ENCODE peak calls at places on chromosomes 7 and 10, in five cellular contexts. M, N, X, L and H are unnamed samples.

GRCh38 chr7:143415696-143416095 is 7.0 kb upstream of the EPHA1 start:
- DNase-seq in M (no peak), N (no peak), X (no peak), L (no peak), H (no peak)

GRCh38 chr7:157423348-157423747 is 86.5 kb downstream of the DNAJB6 start:
- DNase-seq in M (no peak), N (no peak), X (no peak), L (no peak), H (no peak)

GRCh38 chr7:116501425-116502167 is 2.1 kb downstream of the CAV2 start:
- DNase-seq in M (no peak), N (no peak), X (peak; percentile 60), L (no peak), H (no peak)

GRCh38 chr7:149788300-149788851 is 15.0 kb upstream of the ZNF467 start:
- DNase-seq in M (no peak), N (no peak), X (no peak), L (no peak), H (no peak)

GRCh38 chr10:123573236-123574147 is 92.7 kb upstream of the GPR26 start:
- DNase-seq in M (peak; percentile 95), N (peak; percentile 36), X (peak; percentile 68), L (no peak), H (peak; percentile 59)

GRCh38 chr7:30556854-30557644 is 37.6 kb upstream of the GARS1 start:
- DNase-seq in M (peak; percentile 80), N (no peak), X (no peak), L (peak; percentile 84), H (no peak)

GRCh38 chr7:12357508-12357907 is 46.2 kb downstream of the VWDE start:
- DNase-seq in M (no peak), N (no peak), X (no peak), L (no peak), H (no peak)

GRCh38 chr7:25456467-25457171 is 228.3 kb upstream of the NPVF start:
- DNase-seq in M (peak; percentile 20), N (no peak), X (peak; percentile 60), L (no peak), H (peak; percentile 39)

GRCh38 chr10:86648706-86649426 is 5.5 kb upstream of the OPN4 start:
- DNase-seq in M (no peak), N (no peak), X (peak; percentile 39), L (peak; percentile 78), H (peak; percentile 65)

GRCh38 chr7:2803755-2804154 is 40.4 kb downstream of the GNA12 start:
- DNase-seq in M (no peak), N (no peak), X (no peak), L (no peak), H (no peak)

GRCh38 chr10:63283093-63283492 is 150.0 kb downstream of the NRBF2 start:
- DNase-seq in M (no peak), N (no peak), X (no peak), L (no peak), H (no peak)

GRCh38 chr10:29586509-29586908 is 48.3 kb downstream of the SVIL start:
- DNase-seq in M (no peak), N (no peak), X (no peak), L (no peak), H (no peak)

GRCh38 chr10:29595146-29595545 is 39.6 kb downstream of the SVIL start:
- DNase-seq in M (no peak), N (no peak), X (no peak), L (no peak), H (no peak)

GRCh38 chr10:29588640-29589421 is 45.9 kb downstream of the SVIL start:
- DNase-seq in M (peak; percentile 59), N (no peak), X (no peak), L (no peak), H (no peak)

GRCh38 chr10:29591416-29591968 is 43.3 kb downstream of the SVIL start:
- DNase-seq in M (no peak), N (no peak), X (no peak), L (no peak), H (no peak)

GRCh38 chr10:29590598-29591415 is 44.0 kb downstream of the SVIL start:
- DNase-seq in M (peak; percentile 63), N (peak; percentile 26), X (no peak), L (no peak), H (no peak)
- H3K27me3 ChIP-seq in M (no peaks in the 10 kb centered on the region), N (no peaks in the 10 kb centered on the region), X (no peaks in the 10 kb centered on the region), L (no peaks in the 10 kb centered on the region), H (no peaks in the 10 kb centered on the region)

DNA sequence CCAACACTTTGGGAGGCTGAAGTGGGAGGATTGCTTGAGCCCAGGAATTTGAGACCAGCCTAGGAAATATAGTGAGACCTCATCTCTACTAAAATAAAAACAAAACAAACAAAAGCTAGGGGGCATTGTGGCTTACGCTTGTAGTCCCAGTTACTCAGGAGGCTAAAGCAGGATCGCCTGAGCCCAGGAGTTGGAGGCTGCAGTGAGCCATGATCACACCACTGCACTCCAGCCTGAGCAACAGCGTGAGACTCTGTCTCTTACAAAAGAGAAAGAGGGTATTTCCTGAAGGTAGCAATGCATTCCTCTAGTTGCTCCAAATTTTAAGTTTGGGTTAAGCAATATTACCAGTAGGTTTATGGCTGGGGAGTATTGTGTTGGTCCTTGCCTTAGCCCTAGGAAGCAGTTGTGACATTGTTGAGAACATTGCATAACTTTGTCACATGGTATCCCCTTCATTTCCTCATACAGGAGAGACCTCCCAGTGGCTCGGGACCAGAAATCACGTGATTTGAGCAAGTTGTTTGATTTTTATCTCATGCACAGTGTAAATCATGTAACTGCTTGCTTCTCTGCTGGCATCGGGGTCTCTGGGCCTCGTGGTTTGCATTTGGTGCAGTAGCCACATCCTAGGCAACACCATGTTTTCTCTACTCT is 23.3 kb upstream of the SMARCD3 start:
- DNase-seq in M (no peak), N (peak; percentile 53), X (peak; percentile 44), L (peak; percentile 91), H (peak; percentile 52)
- TF ChIP-seq POLR2AphosphoS5 in M (no peak), N (no peak), X (no peak), L (peak; percentile 99), H (peak; percentile 36)

GRCh38 chr7:104106106-104106505 is 101.7 kb downstream of the ORC5 start:
- DNase-seq in M (no peak), N (peak; percentile 27), X (no peak), L (no peak), H (no peak)
- TF ChIP-seq CTCF in M (no peak), N (peak; percentile 46), X (no peak), L (no peak), H (no peak)

DNA sequence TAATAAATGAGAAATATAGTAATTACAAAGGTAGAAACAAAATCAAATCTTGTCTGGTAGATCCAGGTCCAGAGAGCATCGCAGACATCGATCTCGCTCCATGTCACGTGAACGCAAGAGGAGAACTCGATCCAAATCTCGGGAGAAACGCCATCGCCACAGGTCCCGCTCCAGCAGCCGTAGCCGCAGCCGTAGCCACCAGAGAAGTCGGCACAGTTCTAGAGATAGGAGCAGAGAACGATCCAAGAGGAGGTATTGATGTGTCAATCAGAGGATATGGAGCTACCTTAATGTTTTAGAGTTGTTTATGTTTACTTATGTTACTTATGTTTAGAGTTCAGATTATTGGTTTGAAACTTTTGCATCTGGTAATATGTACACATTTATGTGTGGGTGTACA is 57.8 kb downstream of the LUC7L2 start:
- DNase-seq in M (no peak), N (no peak), X (no peak), L (no peak), H (no peak)
- H3K27me3 ChIP-seq in M (no peaks in the 10 kb centered on the region), N (no peaks in the 10 kb centered on the region), X (no peaks in the 10 kb centered on the region), L (no peaks in the 10 kb centered on the region), H (no peaks in the 10 kb centered on the region)

DNA sequence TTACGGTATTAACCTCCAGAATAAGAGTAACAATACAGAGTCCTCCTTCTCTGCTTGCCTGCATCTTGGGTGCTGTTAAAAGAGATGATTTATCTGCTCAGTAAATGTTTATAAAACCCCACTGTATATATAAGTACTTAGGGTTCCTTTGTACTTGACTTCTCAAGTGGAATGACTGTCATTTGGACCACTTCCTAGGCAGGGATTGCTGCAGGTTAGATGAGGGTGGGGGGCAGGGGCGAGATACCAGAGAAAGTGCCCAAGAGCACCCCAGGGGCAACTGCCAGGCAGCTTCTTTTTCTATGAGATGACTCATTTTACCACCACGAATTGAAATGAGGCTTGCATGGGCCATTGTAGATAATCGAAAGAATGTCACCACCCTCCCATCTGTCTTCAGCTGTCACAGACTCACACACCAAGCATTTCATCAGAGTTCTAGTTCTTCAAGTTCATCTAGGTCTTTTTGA is 421.9 kb upstream of the GALNT17 start:
- DNase-seq in M (no peak), N (no peak), X (no peak), L (no peak), H (no peak)
- TF ChIP-seq POLR2AphosphoS5 in M (no peak), N (no peak), X (no peak), L (no peak), H (no peak)

GRCh38 chr10:13272164-13272571 is 27.7 kb downstream of the PHYH start:
- DNase-seq in M (peak; percentile 48), N (peak; percentile 21), X (no peak), L (no peak), H (peak; percentile 12)

GRCh38 chr10:13270877-13271551 is 28.9 kb downstream of the PHYH start:
- DNase-seq in M (no peak), N (no peak), X (no peak), L (no peak), H (peak; percentile 18)

GRCh38 chr10:13271552-13272163 is 28.2 kb downstream of the PHYH start:
- DNase-seq in M (peak; percentile 91), N (peak; percentile 77), X (peak; percentile 50), L (peak; percentile 67), H (peak; percentile 66)

GRCh38 chr10:13276749-13277394 is 23.0 kb downstream of the PHYH start:
- DNase-seq in M (no peak), N (no peak), X (no peak), L (no peak), H (no peak)
- TF ChIP-seq CTCF in M (peak; percentile 34), N (no peak), X (no peak), L (no peak), H (no peak)

GRCh38 chr7:155813791-155814568 is 1.7 kb upstream of the SHH start:
- DNase-seq in M (no peak), N (no peak), X (no peak), L (no peak), H (no peak)
- H3K27me3 ChIP-seq in M (peaks cover 64% of the 10 kb centered on the region), N (peaks cover 72% of the 10 kb centered on the region), X (peaks cover 62% of the 10 kb centered on the region), L (peaks cover 99% of the 10 kb centered on the region), H (peaks cover 87% of the 10 kb centered on the region)

GRCh38 chr7:96349572-96349971 is 27.7 kb upstream of the SLC25A13 start:
- DNase-seq in M (no peak), N (no peak), X (no peak), L (no peak), H (peak; percentile 76)
- TF ChIP-seq POLR2AphosphoS5 in M (no peak), N (no peak), X (no peak), L (no peak), H (peak; percentile 88)